ENCODE peak calls at places on chromosomes 12 and 14, in five cellular contexts. N, Q, F, A and W are unnamed samples.

GRCh38 chr14:48398675-48399282 is 723.4 kb upstream of the MDGA2 start:
- DNase-seq in N (peak), Q (no peak), F (no peak), A (no peak), W (no peak)

GRCh38 chr14:22418631-22419030 is 170.4 kb downstream of the DAD1 start:
- DNase-seq in N (no peak), Q (no peak), F (no peak), A (no peak), W (no peak)

GRCh38 chr14:30252151-30252550 is 306.8 kb upstream of the G2E3 start:
- DNase-seq in N (no peak), Q (no peak), F (no peak), A (no peak), W (no peak)

GRCh38 chr12:27824126-27824842 is 44.2 kb upstream of the MANSC4 start:
- DNase-seq in N (no peak), Q (no peak), F (no peak), A (no peak), W (no peak)

GRCh38 chr12:112165624-112166023 is 40.3 kb downstream of the TRAFD1 start:
- DNase-seq in N (no peak), Q (no peak), F (no peak), A (no peak), W (peak)

GRCh38 chr14:100581228-100582145 is 5.7 kb downstream of the BEGAIN start:
- DNase-seq in N (no peak), Q (no peak), F (no peak), A (peak), W (peak)

GRCh38 chr14:99899578-99900178 is 106.5 kb downstream of the EML1 start:
- DNase-seq in N (peak), Q (no peak), F (no peak), A (no peak), W (no peak)

GRCh38 chr12:116466536-116466935 is 92.6 kb upstream of the MAP1LC3B2 start:
- DNase-seq in N (no peak), Q (no peak), F (no peak), A (no peak), W (peak)

GRCh38 chr12:128083132-128083729 is 183.7 kb upstream of the TMEM132C start:
- DNase-seq in N (no peak), Q (no peak), F (no peak), A (no peak), W (no peak)

GRCh38 chr12:69900720-69901131 is 75.7 kb downstream of the MYRFL start:
- DNase-seq in N (peak), Q (peak), F (peak), A (no peak), W (no peak)

GRCh38 chr12:53497461-53497860 is 1.8 kb downstream of the MAP3K12 start:
- DNase-seq in N (no peak), Q (no peak), F (no peak), A (peak), W (peak)

GRCh38 chr14:101980700-101981099 is 16.3 kb downstream of the DYNC1H1 start:
- DNase-seq in N (peak), Q (no peak), F (peak), A (no peak), W (no peak)

GRCh38 chr12:57693317-57693658 is 644 bp upstream of the OS9 start:
- DNase-seq in N (no peak), Q (no peak), F (no peak), A (no peak), W (no peak)

GRCh38 chr12:47340391-47341015 is 260.7 kb upstream of the AMIGO2 start:
- DNase-seq in N (no peak), Q (no peak), F (no peak), A (no peak), W (no peak)

GRCh38 chr12:72632286-72632685 is 360.1 kb downstream of the TRHDE start:
- DNase-seq in N (no peak), Q (no peak), F (no peak), A (no peak), W (no peak)

GRCh38 chr12:67663121-67663520 is 14.6 kb downstream of the DYRK2 start:
- DNase-seq in N (no peak), Q (no peak), F (no peak), A (no peak), W (no peak)

GRCh38 chr12:58302487-58303011 is 361.2 kb downstream of the ATP23 start:
- DNase-seq in N (peak), Q (no peak), F (peak), A (no peak), W (no peak)

GRCh38 chr12:101694297-101694848 is 3.1 kb upstream of the CHPT1 start:
- DNase-seq in N (no peak), Q (no peak), F (no peak), A (no peak), W (no peak)

GRCh38 chr14:80629606-80630005 is 311.9 kb downstream of the CEP128 start:
- DNase-seq in N (no peak), Q (no peak), F (no peak), A (no peak), W (no peak)

GRCh38 chr14:71143391-71144290 is 236.4 kb downstream of the PCNX1 start:
- DNase-seq in N (peak), Q (peak), F (peak), A (no peak), W (no peak)

GRCh38 chr12:120231316-120232011 is 30.6 kb upstream of the RPLP0 start:
- DNase-seq in N (peak), Q (peak), F (peak), A (peak), W (no peak)

GRCh38 chr12:111642681-111643427 is 42.9 kb downstream of the BRAP start:
- DNase-seq in N (no peak), Q (no peak), F (no peak), A (no peak), W (no peak)

GRCh38 chr14:105216490-105217247 is 31.7 kb upstream of the BTBD6 start:
- DNase-seq in N (no peak), Q (no peak), F (no peak), A (no peak), W (no peak)

GRCh38 chr12:29428630-29429029 is 47.7 kb upstream of the ERGIC2 start:
- DNase-seq in N (peak), Q (peak), F (peak), A (no peak), W (no peak)

GRCh38 chr12:47080725-47081502 is 1.2 kb upstream of the AMIGO2 start:
- DNase-seq in N (peak), Q (no peak), F (peak), A (peak), W (peak)

GRCh38 chr12:68835333-68835908 is 27.4 kb downstream of the MDM2 start:
- DNase-seq in N (no peak), Q (no peak), F (no peak), A (no peak), W (no peak)

GRCh38 chr12:4036872-4037271 is 163.7 kb upstream of the PARP11 start:
- DNase-seq in N (peak), Q (no peak), F (no peak), A (no peak), W (no peak)

GRCh38 chr14:55129428-55130193 is 559 bp downstream of the LGALS3 start:
- DNase-seq in N (peak), Q (no peak), F (peak), A (peak), W (peak)

GRCh38 chr14:23294346-23294733 is 8.3 kb downstream of the PPP1R3E start:
- DNase-seq in N (no peak), Q (no peak), F (no peak), A (no peak), W (no peak)

GRCh38 chr12:2284857-2285256 is 232.1 kb downstream of the CACNA1C start:
- DNase-seq in N (peak), Q (peak), F (no peak), A (peak), W (peak)

GRCh38 chr14:92259613-92260357 is 63.2 kb upstream of the SLC24A4 start:
- DNase-seq in N (no peak), Q (no peak), F (no peak), A (no peak), W (no peak)

GRCh38 chr12:94873368-94874085 is 130.0 kb downstream of the NDUFA12 start:
- DNase-seq in N (no peak), Q (no peak), F (no peak), A (peak), W (peak)

GRCh38 chr12:82968644-82969339 is 282.1 kb downstream of the TMTC2 start:
- DNase-seq in N (no peak), Q (peak), F (no peak), A (no peak), W (no peak)

GRCh38 chr14:64758711-64759554 is 54.7 kb downstream of the PLEKHG3 start:
- DNase-seq in N (peak), Q (no peak), F (peak), A (peak), W (no peak)

GRCh38 chr14:98593361-98593761 is 678.6 kb downstream of the BCL11B start:
- DNase-seq in N (no peak), Q (no peak), F (no peak), A (no peak), W (no peak)

GRCh38 chr12:102702447-102703114 is 214.5 kb downstream of the PAH start:
- DNase-seq in N (peak), Q (peak), F (peak), A (no peak), W (no peak)

GRCh38 chr12:6821271-6821673 is 349 bp upstream of the GPR162 start:
- DNase-seq in N (peak), Q (peak), F (no peak), A (peak), W (peak)
- H3K4me3 ChIP-seq in N (peak), Q (peak), F (peak), A (peak), W (peak)

GRCh38 chr14:56247495-56248087 is 129.4 kb downstream of the PELI2 start:
- DNase-seq in N (peak), Q (no peak), F (no peak), A (no peak), W (no peak)
- TF ChIP-seq CTCF in N (peak), Q (no peak), F (peak), A (peak), W (peak)

GRCh38 chr12:132143328-132144071 is 619 bp downstream of the DDX51 start:
- DNase-seq in N (no peak), Q (no peak), F (no peak), A (no peak), W (peak)
- H3K27ac ChIP-seq in N (peak), Q (peak), F (no peak), A (no peak), W (peak)

GRCh38 chr12:32893458-32893857 is 3.1 kb downstream of the PKP2 start:
- DNase-seq in N (no peak), Q (no peak), F (peak), A (no peak), W (no peak)
- H3K4me3 ChIP-seq in N (no peak), Q (no peak), F (peak), A (no peak), W (no peak)

GRCh38 chr12:104651812-104652211 is 195.1 kb downstream of the CHST11 start:
- DNase-seq in N (no peak), Q (no peak), F (no peak), A (no peak), W (no peak)

GRCh38 chr12:104652910-104653309 is 196.2 kb downstream of the CHST11 start:
- DNase-seq in N (no peak), Q (peak), F (no peak), A (no peak), W (no peak)

GRCh38 chr12:104655059-104655609 is 198.4 kb downstream of the CHST11 start:
- DNase-seq in N (no peak), Q (no peak), F (no peak), A (no peak), W (no peak)

GRCh38 chr12:104656383-104656782 is 199.6 kb downstream of the CHST11 start:
- DNase-seq in N (no peak), Q (no peak), F (no peak), A (no peak), W (no peak)

GRCh38 chr12:104653730-104654328 is 197.1 kb downstream of the CHST11 start:
- DNase-seq in N (peak), Q (no peak), F (no peak), A (no peak), W (no peak)
- TF ChIP-seq CTCF in N (peak), Q (peak), F (peak), A (no peak), W (peak)